ENCODE peak calls at places on chromosomes 16 and 17, in four cellular contexts. One of them, this sample, is unnamed.
A peak's percentile ranks its signal among the peaks of the same experiment; 100 is the strongest.

GRCh38 chr17:50806141-50806643 is 29.2 kb upstream of the WFIKKN2 start:
- DNase-seq in ovary: peak; percentile 69
- DNase-seq in fibroblast of pulmonary artery: peak; percentile 23
- DNase-seq in HL-60: no peak
- DNase-seq in this sample: no peak

GRCh38 chr16:88616320-88616719 is 22.1 kb upstream of the IL17C start:
- DNase-seq in fibroblast of pulmonary artery: no peak
- DNase-seq in HL-60: no peak
- DNase-seq in ovary: no peak
- DNase-seq in this sample: no peak

GRCh38 chr17:3039748-3040147 is 23.7 kb downstream of the OR1D5 start:
- DNase-seq in fibroblast of pulmonary artery: peak; percentile 88
- DNase-seq in HL-60: peak; percentile 31
- DNase-seq in ovary: no peak
- DNase-seq in this sample: no peak

GRCh38 chr17:81031571-81032550 is 3.1 kb upstream of the BAIAP2 start:
- DNase-seq in ovary: peak; percentile 39
- DNase-seq in fibroblast of pulmonary artery: no peak
- DNase-seq in HL-60: no peak
- DNase-seq in this sample: no peak

GRCh38 chr16:720990-721764 is at the start of gene ANTKMT:
- DNase-seq in ovary: peak; percentile 87
- DNase-seq in fibroblast of pulmonary artery: peak; percentile 71
- DNase-seq in HL-60: peak; percentile 87
- DNase-seq in this sample: no peak

GRCh38 chr17:50939795-50940684 is 73.9 kb upstream of the TOB1 start:
- DNase-seq in fibroblast of pulmonary artery: no peak
- DNase-seq in HL-60: no peak
- DNase-seq in ovary: peak; percentile 23
- DNase-seq in this sample: no peak

GRCh38 chr16:84746231-84746630 is 46.4 kb downstream of the USP10 start:
- DNase-seq in HL-60: no peak
- DNase-seq in fibroblast of pulmonary artery: no peak
- DNase-seq in ovary: no peak
- DNase-seq in this sample: no peak

GRCh38 chr17:48308591-48308990 is 121.4 kb downstream of the SKAP1 start:
- DNase-seq in fibroblast of pulmonary artery: no peak
- DNase-seq in HL-60: no peak
- DNase-seq in ovary: no peak
- DNase-seq in this sample: no peak

GRCh38 chr16:49415083-49415482 is 41.5 kb downstream of the C16orf78 start:
- DNase-seq in HL-60: no peak
- DNase-seq in fibroblast of pulmonary artery: no peak
- DNase-seq in ovary: no peak
- DNase-seq in this sample: no peak

GRCh38 chr16:191783-192294 is 11.6 kb downstream of the HBQ1 start:
- DNase-seq in fibroblast of pulmonary artery: no peak
- DNase-seq in ovary: no peak
- DNase-seq in HL-60: no peak
- DNase-seq in this sample: no peak

GRCh38 chr16:62638324-62638911 is 602.2 kb upstream of the CDH8 start:
- DNase-seq in ovary: no peak
- DNase-seq in HL-60: no peak
- DNase-seq in fibroblast of pulmonary artery: no peak
- DNase-seq in this sample: no peak

GRCh38 chr16:69613283-69614154 is 47.8 kb downstream of the NFAT5 start:
- DNase-seq in fibroblast of pulmonary artery: peak; percentile 48
- DNase-seq in HL-60: peak; percentile 25
- DNase-seq in ovary: no peak
- DNase-seq in this sample: peak; percentile 25

GRCh38 chr17:61200349-61200735 is 199.3 kb upstream of the TBX2 start:
- DNase-seq in ovary: no peak
- DNase-seq in HL-60: no peak
- DNase-seq in fibroblast of pulmonary artery: no peak
- DNase-seq in this sample: no peak

GRCh38 chr17:54172654-54173316 is 350.1 kb downstream of the KIF2B start:
- DNase-seq in fibroblast of pulmonary artery: peak; percentile 35
- DNase-seq in ovary: no peak
- DNase-seq in HL-60: peak; percentile 4
- DNase-seq in this sample: no peak

GRCh38 chr17:47966079-47966519 is 4.8 kb upstream of the CDK5RAP3 start:
- DNase-seq in ovary: no peak
- DNase-seq in fibroblast of pulmonary artery: no peak
- DNase-seq in HL-60: no peak
- DNase-seq in this sample: no peak

GRCh38 chr16:54602666-54603065 is 316.1 kb upstream of the IRX3 start:
- DNase-seq in fibroblast of pulmonary artery: no peak
- DNase-seq in HL-60: no peak
- DNase-seq in ovary: no peak
- DNase-seq in this sample: no peak

GRCh38 chr16:66511615-66512500 is 38.1 kb downstream of the TK2 start:
- DNase-seq in fibroblast of pulmonary artery: peak; percentile 74
- DNase-seq in ovary: peak; percentile 45
- DNase-seq in HL-60: no peak
- DNase-seq in this sample: no peak

GRCh38 chr17:18093616-18094408 is 6.1 kb downstream of the DRG2 start:
- DNase-seq in ovary: peak; percentile 59
- DNase-seq in fibroblast of pulmonary artery: peak; percentile 87
- DNase-seq in HL-60: peak; percentile 11
- DNase-seq in this sample: no peak

GRCh38 chr16:66832661-66833305 is 2.0 kb upstream of the NAE1 start:
- DNase-seq in HL-60: no peak
- DNase-seq in ovary: no peak
- DNase-seq in fibroblast of pulmonary artery: no peak
- DNase-seq in this sample: no peak

GRCh38 chr17:55458977-55459376 is 37.3 kb upstream of the MMD start:
- DNase-seq in fibroblast of pulmonary artery: peak; percentile 57
- DNase-seq in HL-60: no peak
- DNase-seq in ovary: no peak
- DNase-seq in this sample: no peak

GRCh38 chr17:31373150-31374082 is 18.1 kb upstream of the RAB11FIP4 start:
- DNase-seq in fibroblast of pulmonary artery: peak; percentile 80
- DNase-seq in ovary: no peak
- DNase-seq in HL-60: peak; percentile 75
- DNase-seq in this sample: peak; percentile 40

GRCh38 chr17:16044484-16044883 is 44.9 kb downstream of the TTC19 start:
- DNase-seq in ovary: no peak
- DNase-seq in HL-60: no peak
- DNase-seq in fibroblast of pulmonary artery: no peak
- DNase-seq in this sample: no peak

GRCh38 chr16:67259705-67260104 is 10.9 kb downstream of the SLC9A5 start:
- DNase-seq in fibroblast of pulmonary artery: no peak
- DNase-seq in HL-60: no peak
- DNase-seq in ovary: no peak
- DNase-seq in this sample: no peak

GRCh38 chr16:50088302-50088701 is 22.5 kb downstream of the HEATR3 start:
- DNase-seq in ovary: no peak
- DNase-seq in HL-60: no peak
- DNase-seq in fibroblast of pulmonary artery: no peak
- DNase-seq in this sample: no peak

GRCh38 chr16:29699324-29700219 is 20.6 kb downstream of the QPRT start:
- DNase-seq in ovary: no peak
- DNase-seq in fibroblast of pulmonary artery: no peak
- DNase-seq in HL-60: no peak
- DNase-seq in this sample: no peak

GRCh38 chr16:58636474-58636873 is 6.8 kb upstream of the CNOT1 start:
- DNase-seq in fibroblast of pulmonary artery: no peak
- DNase-seq in HL-60: no peak
- DNase-seq in ovary: no peak
- DNase-seq in this sample: no peak

GRCh38 chr16:81581107-81581506 is 136.5 kb downstream of the CMIP start:
- DNase-seq in ovary: no peak
- DNase-seq in fibroblast of pulmonary artery: no peak
- DNase-seq in HL-60: no peak
- DNase-seq in this sample: no peak

GRCh38 chr17:17351901-17352781 is 49.0 kb downstream of the NT5M start:
- DNase-seq in fibroblast of pulmonary artery: peak; percentile 55
- DNase-seq in ovary: peak; percentile 65
- DNase-seq in HL-60: no peak
- DNase-seq in this sample: no peak

GRCh38 chr17:45132302-45132568 is at the start of gene PLCD3:
- DNase-seq in ovary: no peak
- DNase-seq in HL-60: no peak
- DNase-seq in fibroblast of pulmonary artery: no peak
- DNase-seq in this sample: no peak

GRCh38 chr17:69059458-69060205 is 1.1 kb downstream of the ABCA9 start:
- DNase-seq in HL-60: no peak
- DNase-seq in ovary: no peak
- DNase-seq in fibroblast of pulmonary artery: peak; percentile 80
- DNase-seq in this sample: no peak

GRCh38 chr17:2064511-2064910 is 9.6 kb downstream of the HIC1 start:
- DNase-seq in fibroblast of pulmonary artery: peak; percentile 45
- DNase-seq in ovary: no peak
- DNase-seq in HL-60: no peak
- DNase-seq in this sample: no peak

GRCh38 chr16:82631701-82632685 is 5.2 kb downstream of the CDH13 start:
- DNase-seq in ovary: no peak
- DNase-seq in fibroblast of pulmonary artery: no peak
- DNase-seq in HL-60: no peak
- DNase-seq in this sample: no peak

GRCh38 chr16:8867483-8868271 is 1.1 kb downstream of the CARHSP1 start:
- DNase-seq in HL-60: peak; percentile 31
- DNase-seq in fibroblast of pulmonary artery: no peak
- DNase-seq in ovary: peak; percentile 81
- DNase-seq in this sample: no peak

GRCh38 chr17:66276328-66276937 is 26.0 kb upstream of the PRKCA start:
- DNase-seq in ovary: no peak
- DNase-seq in fibroblast of pulmonary artery: peak; percentile 54
- DNase-seq in HL-60: no peak
- DNase-seq in this sample: no peak

DNA sequence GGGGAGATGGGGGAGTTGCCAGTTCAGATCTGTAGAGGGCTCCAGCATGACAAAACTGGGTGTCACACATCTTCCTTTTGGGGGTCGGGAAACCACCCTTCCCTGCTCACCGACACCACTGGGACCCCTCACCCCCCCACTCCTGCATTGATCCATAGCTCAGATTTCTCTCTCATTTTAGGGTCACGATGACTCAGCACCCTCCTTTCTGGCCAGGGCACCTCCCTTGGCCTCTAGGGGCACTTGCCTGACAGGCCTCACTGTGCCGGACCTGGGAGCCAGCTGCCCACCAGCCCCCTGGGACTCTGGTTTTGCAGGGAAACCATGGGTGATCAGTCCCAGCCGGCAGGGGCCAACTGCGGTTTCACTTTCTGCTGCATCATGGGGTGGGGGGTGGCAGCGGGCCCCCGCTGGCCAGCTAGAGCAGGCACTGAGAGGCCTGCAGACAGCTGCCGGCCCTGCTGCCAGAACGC is 239.4 kb downstream of the MRTFB start:
- DNase-seq in HL-60: no peak
- DNase-seq in ovary: no peak
- DNase-seq in fibroblast of pulmonary artery: peak; percentile 25
- DNase-seq in this sample: peak; percentile 62
- H3K4me3 ChIP-seq in HL-60: no peak overlapping the region
- H3K4me3 ChIP-seq in ovary: peak overlapping the region; percentile 16
- H3K4me3 ChIP-seq in fibroblast of pulmonary artery: no peak overlapping the region
- H3K4me3 ChIP-seq in this sample: peak overlapping the region; percentile 51

GRCh38 chr16:3165111-3165822 is 22.7 kb upstream of the OR1F1 start:
- DNase-seq in HL-60: no peak
- DNase-seq in ovary: no peak
- DNase-seq in fibroblast of pulmonary artery: no peak
- DNase-seq in this sample: no peak

GRCh38 chr16:3168706-3169105 is 19.3 kb upstream of the OR1F1 start:
- DNase-seq in fibroblast of pulmonary artery: no peak
- DNase-seq in HL-60: no peak
- DNase-seq in ovary: no peak
- DNase-seq in this sample: no peak

GRCh38 chr16:3166505-3166886 is 21.5 kb upstream of the OR1F1 start:
- DNase-seq in fibroblast of pulmonary artery: no peak
- DNase-seq in ovary: no peak
- DNase-seq in HL-60: no peak
- DNase-seq in this sample: no peak

GRCh38 chr16:3161235-3162018 is 26.6 kb upstream of the OR1F1 start:
- DNase-seq in HL-60: no peak
- DNase-seq in ovary: no peak
- DNase-seq in fibroblast of pulmonary artery: no peak
- DNase-seq in this sample: no peak

DNA sequence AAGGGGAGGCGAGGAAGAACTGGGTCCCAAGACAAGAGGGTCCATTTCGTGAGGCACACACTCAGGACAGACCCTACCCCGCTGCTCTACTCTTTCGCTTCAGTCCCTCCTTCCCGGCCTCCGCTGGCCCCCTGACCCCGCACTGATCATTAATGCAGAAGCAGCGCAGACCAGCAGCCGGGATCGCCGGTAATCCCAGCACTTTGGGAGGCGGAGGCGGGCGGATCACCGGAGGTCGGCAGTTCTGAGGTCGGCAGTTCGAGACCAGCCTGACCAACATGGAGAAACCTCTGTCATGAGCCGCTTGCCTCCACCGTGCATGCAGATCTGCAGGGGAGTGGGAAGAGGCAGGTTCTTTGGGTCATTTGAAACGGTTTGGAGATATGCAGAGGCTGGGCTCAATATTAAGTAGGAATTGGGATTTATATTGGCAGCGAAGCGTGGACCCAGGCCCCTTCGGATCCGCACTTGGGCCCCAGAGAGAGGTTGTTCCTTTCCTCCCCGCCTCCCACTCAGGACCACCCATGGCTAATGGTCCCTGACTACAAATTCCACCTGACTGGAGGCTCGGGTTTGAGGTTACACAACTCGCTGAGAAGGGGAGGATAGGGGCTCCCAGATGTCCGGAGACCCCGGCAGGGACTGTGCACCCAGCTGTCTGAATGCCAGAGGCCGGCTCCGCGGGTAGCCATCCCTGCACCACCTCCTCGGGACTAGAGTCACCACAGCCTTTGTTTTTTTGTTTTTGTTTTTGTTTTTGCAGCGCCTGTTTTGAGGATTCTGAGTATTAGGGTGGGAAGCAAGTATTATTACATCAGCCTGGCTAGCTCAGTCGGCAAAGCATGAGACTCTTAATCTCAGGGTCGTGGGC is 23.6 kb upstream of the OR1F1 start:
- DNase-seq in HL-60: no peak
- DNase-seq in fibroblast of pulmonary artery: no peak
- DNase-seq in ovary: no peak
- DNase-seq in this sample: no peak
- TF ChIP-seq CTCF in HL-60: no peak
- TF ChIP-seq CTCF in fibroblast of pulmonary artery: no peak
- TF ChIP-seq CTCF in ovary: no peak
- TF ChIP-seq CTCF in this sample: no peak

DNA sequence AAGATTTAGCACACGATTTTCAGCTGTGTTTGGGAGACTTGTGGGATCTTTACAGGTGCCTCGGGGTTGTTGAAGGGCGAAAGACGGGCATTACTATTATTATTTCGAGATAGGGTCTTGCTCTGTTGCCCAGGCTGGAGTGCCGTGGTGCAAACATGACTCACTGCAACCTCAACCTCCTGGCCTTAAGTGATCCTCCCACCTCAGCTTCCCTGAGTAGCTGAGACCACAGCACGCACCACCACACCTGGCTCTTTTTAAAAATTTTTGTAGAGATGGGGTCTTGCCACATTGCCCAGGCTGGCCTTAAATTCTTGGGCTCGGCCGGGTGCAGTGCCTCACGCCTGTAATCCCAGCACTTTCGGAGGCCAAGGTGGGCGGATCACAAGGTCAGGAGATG is 29.7 kb upstream of the PHB1 start:
- DNase-seq in fibroblast of pulmonary artery: no peak
- DNase-seq in ovary: no peak
- DNase-seq in HL-60: no peak
- DNase-seq in this sample: no peak
- H3K4me3 ChIP-seq in fibroblast of pulmonary artery: no peak overlapping the region
- H3K4me3 ChIP-seq in ovary: no peak overlapping the region
- H3K4me3 ChIP-seq in HL-60: no peak overlapping the region
- H3K4me3 ChIP-seq in this sample: no peak overlapping the region

GRCh38 chr17:75654176-75654575 is 12.8 kb downstream of the RECQL5 start:
- DNase-seq in fibroblast of pulmonary artery: peak; percentile 46
- DNase-seq in ovary: peak; percentile 3
- DNase-seq in HL-60: no peak
- DNase-seq in this sample: no peak
- TF ChIP-seq CTCF in fibroblast of pulmonary artery: peak; percentile 31
- TF ChIP-seq CTCF in ovary: no peak
- TF ChIP-seq CTCF in HL-60: no peak
- TF ChIP-seq CTCF in this sample: no peak